ENCODE peak calls at places on chromosome 22, in seven cellular contexts. K is anterior cingulate cortex, G is 8988T, U is DMS153, I is A549, E is SK-N-SH, S is iPS DF 19.7. X is an unnamed sample.

GRCh38 chr22:37887610-37888378 is 18.3 kb upstream of the MICALL1 start:
- DNase-seq in K (peak; percentile 59), G (no peak), U (no peak), I (peak; percentile 36), E (no peak), S (no peak), X (no peak)

GRCh38 chr22:46514592-46515207 is 22.7 kb downstream of the CELSR1 start:
- DNase-seq in K (no peak), G (no peak), U (no peak), I (peak; percentile 64), E (no peak), S (no peak), X (no peak)

GRCh38 chr22:43566021-43566420 is 154.2 kb downstream of the MPPED1 start:
- DNase-seq in K (no peak), G (no peak), U (no peak), I (peak; percentile 2), E (peak; percentile 68), S (no peak), X (no peak)

GRCh38 chr22:50228366-50228765 is 16.5 kb downstream of the TUBGCP6 start:
- DNase-seq in K (no peak), G (no peak), U (no peak), I (no peak), E (no peak), S (no peak), X (no peak)

GRCh38 chr22:19880786-19881569 is 26.3 kb upstream of the GNB1L start:
- DNase-seq in K (peak; percentile 19), G (peak; percentile 92), U (no peak), I (peak; percentile 94), E (peak; percentile 51), S (peak; percentile 96), X (no peak)

GRCh38 chr22:22761606-22761962 is 117.2 kb downstream of the GGTLC2 start:
- DNase-seq in K (no peak), G (no peak), U (no peak), I (no peak), E (no peak), S (no peak), X (no peak)

GRCh38 chr22:23773247-23774113 is 831 bp downstream of the MMP11 start:
- DNase-seq in K (no peak), G (no peak), U (peak; percentile 22), I (no peak), E (no peak), S (no peak), X (no peak)

GRCh38 chr22:44585559-44586121 is 87.6 kb upstream of the RTL6 start:
- DNase-seq in K (no peak), G (no peak), U (no peak), I (no peak), E (no peak), S (no peak), X (no peak)

GRCh38 chr22:44387486-44387885 is 74.7 kb upstream of the SHISAL1 start:
- DNase-seq in K (no peak), G (no peak), U (no peak), I (no peak), E (no peak), S (no peak), X (no peak)